ENCODE peak calls at places on chromosomes 4 and X, in nine cellular contexts. X, U, R, G, S, Q, H, K and I are unnamed samples.
A peak's percentile ranks its signal among the peaks of the same experiment; 100 is the strongest.

GRCh38 chr4:85126991-85127591 is 160.6 kb upstream of the WDFY3 start:
- DNase-seq in H (no peak), X (no peak), Q (no peak), U (no peak), K (no peak), G (no peak), R (no peak), S (no peak), I (no peak)

GRCh38 chr4:156456830-156457229 is 503.2 kb upstream of the CTSO start:
- DNase-seq in H (no peak), K (no peak), G (no peak), S (no peak), R (no peak), X (no peak), U (no peak), Q (no peak), I (no peak)

GRCh38 chr4:120850048-120850599 is 72.4 kb downstream of the PRDM5 start:
- DNase-seq in Q (no peak), U (no peak), X (no peak), K (no peak), H (no peak), S (no peak), R (no peak), G (peak; percentile 16), I (no peak)

GRCh38 chrX:44183329-44183728 is 160.1 kb downstream of the EFHC2 start:
- DNase-seq in X (no peak), R (no peak), G (no peak), K (no peak), Q (no peak), U (no peak), S (no peak), H (no peak), I (peak; percentile 48)

GRCh38 chr4:46836584-46836983 is 72.5 kb downstream of the COX7B2 start:
- DNase-seq in Q (no peak), R (no peak), U (no peak), X (no peak), K (no peak), H (no peak), G (no peak), S (no peak), I (no peak)

GRCh38 chr4:85478576-85478975 is 3.6 kb downstream of the ARHGAP24 start:
- DNase-seq in G (no peak), Q (no peak), R (no peak), S (no peak), K (no peak), U (no peak), H (no peak), X (peak; percentile 55), I (no peak)

GRCh38 chrX:26925088-26925487 is 538.1 kb downstream of the PPP4R3C start:
- DNase-seq in S (no peak), X (peak; percentile 46), K (no peak), H (no peak), G (peak; percentile 36), Q (no peak), U (no peak), R (no peak), I (no peak)

GRCh38 chrX:10620121-10620699 is at the start of gene MID1:
- DNase-seq in X (peak; percentile 83), R (peak; percentile 84), U (no peak), H (no peak), Q (peak; percentile 65), G (peak; percentile 83), S (peak; percentile 23), K (peak; percentile 61), I (peak; percentile 83)

GRCh38 chrX:95318882-95319281 is 1365.8 kb upstream of the DIAPH2 start:
- DNase-seq in H (no peak), S (no peak), G (no peak), R (peak; percentile 62), Q (peak; percentile 4), K (no peak), U (no peak), X (no peak), I (peak; percentile 14)

GRCh38 chr4:7384003-7384928 is 50.5 kb downstream of the PSAPL1 start:
- DNase-seq in U (peak; percentile 41), S (peak; percentile 6), R (no peak), H (no peak), K (no peak), X (no peak), Q (peak; percentile 3), G (no peak), I (no peak)

GRCh38 chr4:107930821-107931774 is at the start of gene CYP2U1:
- DNase-seq in Q (peak; percentile 78), K (peak; percentile 77), R (peak; percentile 94), U (peak; percentile 87), G (peak; percentile 87), X (peak; percentile 79), H (peak; percentile 88), S (peak; percentile 91), I (peak; percentile 70)

GRCh38 chrX:84188320-84188834 is 378 bp upstream of the RPS6KA6 start:
- DNase-seq in S (no peak), R (peak; percentile 61), G (peak; percentile 53), H (no peak), Q (peak; percentile 53), X (peak; percentile 18), K (peak; percentile 32), U (no peak), I (peak; percentile 61)

GRCh38 chr4:78806943-78807458 is 30.9 kb downstream of the BMP2K start:
- DNase-seq in S (no peak), H (no peak), Q (no peak), R (no peak), K (no peak), X (no peak), U (no peak), G (no peak), I (no peak)

GRCh38 chr4:147833741-147834140 is 101.9 kb downstream of the ARHGAP10 start:
- DNase-seq in K (no peak), H (no peak), G (no peak), U (no peak), X (no peak), Q (no peak), R (no peak), S (no peak), I (no peak)

GRCh38 chr4:41212221-41213203 is 1.8 kb downstream of the APBB2 start:
- DNase-seq in S (no peak), K (peak; percentile 57), G (peak; percentile 86), U (no peak), Q (peak; percentile 37), H (no peak), X (peak; percentile 85), R (peak; percentile 57), I (peak; percentile 72)

GRCh38 chr4:151417766-151418376 is 8.9 kb downstream of the FHIP1A start:
- DNase-seq in S (no peak), R (no peak), K (no peak), H (no peak), U (no peak), G (no peak), X (no peak), Q (no peak), I (peak; percentile 48)

GRCh38 chrX:36364262-36364661 is 444.7 kb downstream of the CFAP47 start:
- DNase-seq in K (no peak), R (no peak), G (no peak), U (no peak), Q (no peak), X (no peak), H (no peak), S (no peak), I (no peak)

GRCh38 chr4:135371137-135371536 is 1169.5 kb upstream of the PABPC4L start:
- DNase-seq in Q (peak; percentile 10), G (no peak), H (no peak), R (peak; percentile 30), U (no peak), S (no peak), X (no peak), K (peak; percentile 35), I (no peak)
- TF ChIP-seq CTCF in Q (peak; percentile 25), G (no peak), H (no peak), R (peak; percentile 51), U (no peak), S (no peak), X (peak; percentile 19), K (no peak), I (peak; percentile 30)

DNA sequence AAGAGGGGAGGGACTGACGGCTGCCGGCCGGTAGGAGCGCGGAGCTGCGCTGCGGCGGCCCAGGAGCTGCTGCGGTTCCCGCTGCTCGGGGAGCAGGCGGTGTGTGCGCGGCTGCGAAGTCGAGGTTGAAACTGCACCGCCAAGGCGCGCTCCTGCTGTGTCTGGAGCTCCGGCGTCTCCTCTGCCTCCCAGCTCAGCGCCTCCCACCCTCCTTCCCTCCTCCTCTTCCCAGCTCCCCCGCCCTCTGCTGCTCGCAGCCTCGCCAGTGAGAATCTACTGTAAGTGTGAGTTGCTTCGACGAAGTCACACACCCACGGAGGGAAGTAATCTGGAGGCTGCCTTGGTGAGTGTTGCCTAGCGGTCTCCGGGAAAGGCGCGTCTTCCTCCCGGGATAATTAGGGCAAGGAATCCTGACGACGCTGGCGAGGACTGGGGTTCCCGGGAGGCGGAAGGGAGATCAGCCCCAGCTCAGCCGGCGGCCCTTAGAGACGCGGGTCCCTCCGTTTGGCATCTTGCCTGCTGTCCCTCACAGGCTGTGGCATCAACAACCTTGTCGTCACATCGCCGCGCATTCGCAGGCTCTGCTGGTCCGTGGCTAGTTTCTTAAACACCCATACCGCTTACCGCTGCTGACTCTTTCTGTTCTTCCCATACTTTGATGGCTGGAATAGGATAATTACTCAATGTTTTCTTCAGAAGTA is at the start of gene EPHA5:
- DNase-seq in Q (peak; percentile 67), H (no peak), S (no peak), R (peak; percentile 91), K (peak; percentile 46), U (no peak), X (peak; percentile 63), G (peak; percentile 83), I (peak; percentile 78)
- TF ChIP-seq CTCF in Q (no peak), H (no peak), S (no peak), R (no peak), K (no peak), U (no peak), X (peak; percentile 15), G (no peak), I (no peak)

GRCh38 chr4:28228575-28228974 is 1367.9 kb downstream of the STIM2 start:
- DNase-seq in X (peak; percentile 31), R (no peak), H (no peak), K (no peak), S (no peak), U (no peak), G (no peak), Q (no peak), I (no peak)

GRCh38 chr4:28226962-28227361 is 1366.3 kb downstream of the STIM2 start:
- DNase-seq in Q (no peak), R (no peak), H (no peak), G (no peak), U (no peak), S (no peak), X (no peak), K (no peak), I (no peak)

GRCh38 chr4:28225005-28225404 is 1364.4 kb downstream of the STIM2 start:
- DNase-seq in K (no peak), R (peak; percentile 75), H (no peak), S (no peak), X (peak; percentile 25), G (peak; percentile 57), Q (peak; percentile 23), U (no peak), I (peak; percentile 62)

GRCh38 chr4:28229092-28229491 is 1368.5 kb downstream of the STIM2 start:
- DNase-seq in H (no peak), X (peak; percentile 67), U (no peak), S (no peak), R (peak; percentile 47), K (no peak), G (no peak), Q (no peak), I (peak; percentile 76)

GRCh38 chr4:28225689-28226353 is 1365.2 kb downstream of the STIM2 start:
- DNase-seq in U (no peak), G (peak; percentile 8), K (no peak), S (no peak), R (no peak), Q (no peak), X (no peak), H (no peak), I (no peak)
- TF ChIP-seq CTCF in U (no peak), G (no peak), K (no peak), S (no peak), R (no peak), Q (no peak), X (no peak), H (no peak), I (no peak)

GRCh38 chr4:2535386-2536192 is 858 bp upstream of the FAM193A start:
- DNase-seq in H (peak; percentile 66), X (peak; percentile 37), K (peak; percentile 48), G (no peak), Q (peak; percentile 62), R (peak; percentile 75), U (peak; percentile 67), S (peak; percentile 65), I (no peak)
- TF ChIP-seq CTCF in H (no peak), X (no peak), K (no peak), G (no peak), Q (no peak), R (no peak), U (no peak), S (peak; percentile 16), I (no peak)